ENCODE peak calls at places on chromosomes 16 and 17, in nine cellular contexts. One of them, this sample, is unnamed.

GRCh38 chr17:5077781-5078105 is 524 bp upstream of the ZFP3 start:
- DNase-seq in ecto neural progenitor cell: no peak
- DNase-seq in posterior cingulate gyrus: no peak
- DNase-seq in NCI-H2081: no peak
- DNase-seq in activated CD4-positive, alpha-beta T cell treated with anti-CD3 and anti-CD28 coated beads, Interleukin-2, amount 50 U/mL, for 1 hour: no peak
- DNase-seq in head of caudate nucleus: no peak
- DNase-seq in amniotic stem cell: no peak
- DNase-seq in lung: no peak
- DNase-seq in astrocyte of the spinal cord: no peak
- DNase-seq in this sample: no peak

GRCh38 chr16:19886061-19886792 is 1.6 kb upstream of the GPRC5B start:
- DNase-seq in ecto neural progenitor cell: peak
- DNase-seq in posterior cingulate gyrus: peak
- DNase-seq in NCI-H2081: peak
- DNase-seq in activated CD4-positive, alpha-beta T cell treated with anti-CD3 and anti-CD28 coated beads, Interleukin-2, amount 50 U/mL, for 1 hour: peak
- DNase-seq in head of caudate nucleus: peak
- DNase-seq in amniotic stem cell: peak
- DNase-seq in lung: peak
- DNase-seq in astrocyte of the spinal cord: peak
- DNase-seq in this sample: no peak

GRCh38 chr16:87618216-87618615 is 15.9 kb downstream of the JPH3 start:
- DNase-seq in ecto neural progenitor cell: no peak
- DNase-seq in posterior cingulate gyrus: no peak
- DNase-seq in NCI-H2081: no peak
- DNase-seq in activated CD4-positive, alpha-beta T cell treated with anti-CD3 and anti-CD28 coated beads, Interleukin-2, amount 50 U/mL, for 1 hour: no peak
- DNase-seq in head of caudate nucleus: no peak
- DNase-seq in amniotic stem cell: no peak
- DNase-seq in lung: no peak
- DNase-seq in astrocyte of the spinal cord: no peak
- DNase-seq in this sample: no peak

GRCh38 chr17:61324540-61324868 is 75.1 kb upstream of the TBX2 start:
- DNase-seq in ecto neural progenitor cell: no peak
- DNase-seq in posterior cingulate gyrus: no peak
- DNase-seq in NCI-H2081: no peak
- DNase-seq in activated CD4-positive, alpha-beta T cell treated with anti-CD3 and anti-CD28 coated beads, Interleukin-2, amount 50 U/mL, for 1 hour: no peak
- DNase-seq in head of caudate nucleus: no peak
- DNase-seq in amniotic stem cell: no peak
- DNase-seq in lung: no peak
- DNase-seq in astrocyte of the spinal cord: peak
- DNase-seq in this sample: no peak

GRCh38 chr17:37643829-37644228 is 583 bp upstream of the DDX52 start:
- DNase-seq in ecto neural progenitor cell: no peak
- DNase-seq in posterior cingulate gyrus: no peak
- DNase-seq in NCI-H2081: no peak
- DNase-seq in activated CD4-positive, alpha-beta T cell treated with anti-CD3 and anti-CD28 coated beads, Interleukin-2, amount 50 U/mL, for 1 hour: no peak
- DNase-seq in head of caudate nucleus: no peak
- DNase-seq in amniotic stem cell: no peak
- DNase-seq in lung: no peak
- DNase-seq in astrocyte of the spinal cord: no peak
- DNase-seq in this sample: no peak

GRCh38 chr17:7835818-7836595 is 2.0 kb downstream of the KDM6B start:
- DNase-seq in ecto neural progenitor cell: no peak
- DNase-seq in posterior cingulate gyrus: peak
- DNase-seq in NCI-H2081: peak
- DNase-seq in activated CD4-positive, alpha-beta T cell treated with anti-CD3 and anti-CD28 coated beads, Interleukin-2, amount 50 U/mL, for 1 hour: peak
- DNase-seq in head of caudate nucleus: peak
- DNase-seq in amniotic stem cell: no peak
- DNase-seq in lung: no peak
- DNase-seq in astrocyte of the spinal cord: peak
- DNase-seq in this sample: no peak

GRCh38 chr16:85402910-85403692 is 210.0 kb upstream of the GSE1 start:
- DNase-seq in ecto neural progenitor cell: no peak
- DNase-seq in posterior cingulate gyrus: no peak
- DNase-seq in NCI-H2081: no peak
- DNase-seq in activated CD4-positive, alpha-beta T cell treated with anti-CD3 and anti-CD28 coated beads, Interleukin-2, amount 50 U/mL, for 1 hour: no peak
- DNase-seq in head of caudate nucleus: peak
- DNase-seq in amniotic stem cell: no peak
- DNase-seq in lung: no peak
- DNase-seq in astrocyte of the spinal cord: peak
- DNase-seq in this sample: no peak

GRCh38 chr17:39701784-39702422 is 2.0 kb downstream of the ERBB2 start:
- DNase-seq in ecto neural progenitor cell: no peak
- DNase-seq in posterior cingulate gyrus: no peak
- DNase-seq in NCI-H2081: no peak
- DNase-seq in activated CD4-positive, alpha-beta T cell treated with anti-CD3 and anti-CD28 coated beads, Interleukin-2, amount 50 U/mL, for 1 hour: no peak
- DNase-seq in head of caudate nucleus: no peak
- DNase-seq in amniotic stem cell: no peak
- DNase-seq in lung: no peak
- DNase-seq in astrocyte of the spinal cord: no peak
- DNase-seq in this sample: no peak

GRCh38 chr17:80892900-80893603 is 98.6 kb upstream of the CHMP6 start:
- DNase-seq in ecto neural progenitor cell: no peak
- DNase-seq in posterior cingulate gyrus: no peak
- DNase-seq in NCI-H2081: no peak
- DNase-seq in activated CD4-positive, alpha-beta T cell treated with anti-CD3 and anti-CD28 coated beads, Interleukin-2, amount 50 U/mL, for 1 hour: peak
- DNase-seq in head of caudate nucleus: no peak
- DNase-seq in amniotic stem cell: no peak
- DNase-seq in lung: no peak
- DNase-seq in astrocyte of the spinal cord: peak
- DNase-seq in this sample: no peak

GRCh38 chr17:78159575-78160158 is 8.7 kb upstream of the SYNGR2 start:
- DNase-seq in ecto neural progenitor cell: no peak
- DNase-seq in posterior cingulate gyrus: no peak
- DNase-seq in NCI-H2081: no peak
- DNase-seq in activated CD4-positive, alpha-beta T cell treated with anti-CD3 and anti-CD28 coated beads, Interleukin-2, amount 50 U/mL, for 1 hour: no peak
- DNase-seq in head of caudate nucleus: no peak
- DNase-seq in amniotic stem cell: no peak
- DNase-seq in lung: no peak
- DNase-seq in astrocyte of the spinal cord: peak
- DNase-seq in this sample: no peak

GRCh38 chr16:64416232-64417010 is 705.4 kb downstream of the CDH11 start:
- DNase-seq in ecto neural progenitor cell: no peak
- DNase-seq in posterior cingulate gyrus: no peak
- DNase-seq in NCI-H2081: no peak
- DNase-seq in activated CD4-positive, alpha-beta T cell treated with anti-CD3 and anti-CD28 coated beads, Interleukin-2, amount 50 U/mL, for 1 hour: no peak
- DNase-seq in head of caudate nucleus: no peak
- DNase-seq in amniotic stem cell: no peak
- DNase-seq in lung: no peak
- DNase-seq in astrocyte of the spinal cord: peak
- DNase-seq in this sample: no peak

GRCh38 chr17:50872710-50873424 is 6.7 kb upstream of the TOB1 start:
- DNase-seq in ecto neural progenitor cell: peak
- DNase-seq in posterior cingulate gyrus: no peak
- DNase-seq in NCI-H2081: no peak
- DNase-seq in activated CD4-positive, alpha-beta T cell treated with anti-CD3 and anti-CD28 coated beads, Interleukin-2, amount 50 U/mL, for 1 hour: peak
- DNase-seq in head of caudate nucleus: no peak
- DNase-seq in amniotic stem cell: no peak
- DNase-seq in lung: no peak
- DNase-seq in astrocyte of the spinal cord: peak
- DNase-seq in this sample: no peak

GRCh38 chr16:53061701-53062159 is 6.9 kb downstream of the CHD9 start:
- DNase-seq in ecto neural progenitor cell: no peak
- DNase-seq in posterior cingulate gyrus: no peak
- DNase-seq in NCI-H2081: no peak
- DNase-seq in activated CD4-positive, alpha-beta T cell treated with anti-CD3 and anti-CD28 coated beads, Interleukin-2, amount 50 U/mL, for 1 hour: no peak
- DNase-seq in head of caudate nucleus: peak
- DNase-seq in amniotic stem cell: no peak
- DNase-seq in lung: peak
- DNase-seq in astrocyte of the spinal cord: no peak
- DNase-seq in this sample: no peak

GRCh38 chr17:74755533-74755932 is 7.1 kb downstream of the NHERF1 start:
- DNase-seq in ecto neural progenitor cell: no peak
- DNase-seq in posterior cingulate gyrus: no peak
- DNase-seq in NCI-H2081: no peak
- DNase-seq in activated CD4-positive, alpha-beta T cell treated with anti-CD3 and anti-CD28 coated beads, Interleukin-2, amount 50 U/mL, for 1 hour: no peak
- DNase-seq in head of caudate nucleus: no peak
- DNase-seq in amniotic stem cell: no peak
- DNase-seq in lung: no peak
- DNase-seq in astrocyte of the spinal cord: no peak
- DNase-seq in this sample: no peak

GRCh38 chr16:23351360-23351759 is 49.3 kb downstream of the SCNN1B start:
- DNase-seq in ecto neural progenitor cell: no peak
- DNase-seq in posterior cingulate gyrus: no peak
- DNase-seq in NCI-H2081: peak
- DNase-seq in activated CD4-positive, alpha-beta T cell treated with anti-CD3 and anti-CD28 coated beads, Interleukin-2, amount 50 U/mL, for 1 hour: no peak
- DNase-seq in head of caudate nucleus: no peak
- DNase-seq in amniotic stem cell: no peak
- DNase-seq in lung: no peak
- DNase-seq in astrocyte of the spinal cord: no peak
- DNase-seq in this sample: no peak

GRCh38 chr17:4852504-4853075 is 19.4 kb downstream of the MINK1 start:
- DNase-seq in ecto neural progenitor cell: no peak
- DNase-seq in posterior cingulate gyrus: no peak
- DNase-seq in NCI-H2081: no peak
- DNase-seq in activated CD4-positive, alpha-beta T cell treated with anti-CD3 and anti-CD28 coated beads, Interleukin-2, amount 50 U/mL, for 1 hour: no peak
- DNase-seq in head of caudate nucleus: no peak
- DNase-seq in amniotic stem cell: peak
- DNase-seq in lung: no peak
- DNase-seq in astrocyte of the spinal cord: peak
- DNase-seq in this sample: no peak

GRCh38 chr16:11572301-11572995 is 14.3 kb downstream of the LITAF start:
- DNase-seq in ecto neural progenitor cell: no peak
- DNase-seq in posterior cingulate gyrus: no peak
- DNase-seq in NCI-H2081: no peak
- DNase-seq in activated CD4-positive, alpha-beta T cell treated with anti-CD3 and anti-CD28 coated beads, Interleukin-2, amount 50 U/mL, for 1 hour: peak
- DNase-seq in head of caudate nucleus: no peak
- DNase-seq in amniotic stem cell: no peak
- DNase-seq in lung: no peak
- DNase-seq in astrocyte of the spinal cord: no peak
- DNase-seq in this sample: no peak

GRCh38 chr17:65022751-65023421 is 33.7 kb downstream of the GNA13 start:
- DNase-seq in ecto neural progenitor cell: no peak
- DNase-seq in posterior cingulate gyrus: no peak
- DNase-seq in NCI-H2081: no peak
- DNase-seq in activated CD4-positive, alpha-beta T cell treated with anti-CD3 and anti-CD28 coated beads, Interleukin-2, amount 50 U/mL, for 1 hour: no peak
- DNase-seq in head of caudate nucleus: no peak
- DNase-seq in amniotic stem cell: no peak
- DNase-seq in lung: no peak
- DNase-seq in astrocyte of the spinal cord: peak
- DNase-seq in this sample: no peak

GRCh38 chr17:75731716-75732498 is 10.6 kb downstream of the ITGB4 start:
- DNase-seq in ecto neural progenitor cell: no peak
- DNase-seq in posterior cingulate gyrus: no peak
- DNase-seq in NCI-H2081: no peak
- DNase-seq in activated CD4-positive, alpha-beta T cell treated with anti-CD3 and anti-CD28 coated beads, Interleukin-2, amount 50 U/mL, for 1 hour: no peak
- DNase-seq in head of caudate nucleus: no peak
- DNase-seq in amniotic stem cell: no peak
- DNase-seq in lung: no peak
- DNase-seq in astrocyte of the spinal cord: no peak
- DNase-seq in this sample: no peak

GRCh38 chr16:22075043-22075757 is 17.1 kb upstream of the VWA3A start:
- DNase-seq in ecto neural progenitor cell: no peak
- DNase-seq in posterior cingulate gyrus: no peak
- DNase-seq in NCI-H2081: no peak
- DNase-seq in activated CD4-positive, alpha-beta T cell treated with anti-CD3 and anti-CD28 coated beads, Interleukin-2, amount 50 U/mL, for 1 hour: no peak
- DNase-seq in head of caudate nucleus: no peak
- DNase-seq in amniotic stem cell: no peak
- DNase-seq in lung: no peak
- DNase-seq in astrocyte of the spinal cord: peak
- DNase-seq in this sample: no peak

GRCh38 chr17:7897090-7897489 is 8.5 kb downstream of the CHD3 start:
- DNase-seq in ecto neural progenitor cell: peak
- DNase-seq in posterior cingulate gyrus: no peak
- DNase-seq in NCI-H2081: no peak
- DNase-seq in activated CD4-positive, alpha-beta T cell treated with anti-CD3 and anti-CD28 coated beads, Interleukin-2, amount 50 U/mL, for 1 hour: no peak
- DNase-seq in head of caudate nucleus: no peak
- DNase-seq in amniotic stem cell: no peak
- DNase-seq in lung: no peak
- DNase-seq in astrocyte of the spinal cord: no peak
- DNase-seq in this sample: no peak

GRCh38 chr17:10216213-10216982 is 18.0 kb upstream of the GAS7 start:
- DNase-seq in ecto neural progenitor cell: peak
- DNase-seq in posterior cingulate gyrus: no peak
- DNase-seq in NCI-H2081: no peak
- DNase-seq in activated CD4-positive, alpha-beta T cell treated with anti-CD3 and anti-CD28 coated beads, Interleukin-2, amount 50 U/mL, for 1 hour: no peak
- DNase-seq in head of caudate nucleus: no peak
- DNase-seq in amniotic stem cell: no peak
- DNase-seq in lung: no peak
- DNase-seq in astrocyte of the spinal cord: no peak
- DNase-seq in this sample: no peak

GRCh38 chr16:57645691-57646387 is 17.4 kb downstream of the ADGRG1 start:
- DNase-seq in ecto neural progenitor cell: no peak
- DNase-seq in posterior cingulate gyrus: no peak
- DNase-seq in NCI-H2081: no peak
- DNase-seq in activated CD4-positive, alpha-beta T cell treated with anti-CD3 and anti-CD28 coated beads, Interleukin-2, amount 50 U/mL, for 1 hour: no peak
- DNase-seq in head of caudate nucleus: no peak
- DNase-seq in amniotic stem cell: no peak
- DNase-seq in lung: no peak
- DNase-seq in astrocyte of the spinal cord: no peak
- DNase-seq in this sample: no peak

GRCh38 chr16:30660424-30661251 is 2.4 kb downstream of the FBRS start:
- DNase-seq in ecto neural progenitor cell: no peak
- DNase-seq in posterior cingulate gyrus: no peak
- DNase-seq in NCI-H2081: no peak
- DNase-seq in activated CD4-positive, alpha-beta T cell treated with anti-CD3 and anti-CD28 coated beads, Interleukin-2, amount 50 U/mL, for 1 hour: peak
- DNase-seq in head of caudate nucleus: no peak
- DNase-seq in amniotic stem cell: no peak
- DNase-seq in lung: no peak
- DNase-seq in astrocyte of the spinal cord: peak
- DNase-seq in this sample: no peak

GRCh38 chr16:77511053-77511452 is 76.2 kb upstream of the ADAMTS18 start:
- DNase-seq in ecto neural progenitor cell: no peak
- DNase-seq in posterior cingulate gyrus: no peak
- DNase-seq in NCI-H2081: no peak
- DNase-seq in activated CD4-positive, alpha-beta T cell treated with anti-CD3 and anti-CD28 coated beads, Interleukin-2, amount 50 U/mL, for 1 hour: no peak
- DNase-seq in head of caudate nucleus: no peak
- DNase-seq in amniotic stem cell: no peak
- DNase-seq in lung: no peak
- DNase-seq in astrocyte of the spinal cord: no peak
- DNase-seq in this sample: no peak

This sample was measured in NCI-H1417 treated with DMSO at 0.1 percent for 48 hours.